ENCODE peak calls at places on chromosomes 2 and 18, in five cellular contexts. I is RPMI7951, H is NCI-H1105, R is NCI-H2081, X is GM04503. Q is an unnamed sample.

GRCh38 chr2:37582371-37582770 is 89.1 kb downstream of the CDC42EP3 start:
- DNase-seq in I (no peak), R (no peak), X (no peak), H (no peak), Q (no peak)

GRCh38 chr2:183284606-183285005 is 160.4 kb downstream of the NUP35 start:
- DNase-seq in I (peak), H (no peak), X (peak), R (no peak), Q (peak)

GRCh38 chr2:170966648-170967396 is 37.8 kb downstream of the GORASP2 start:
- DNase-seq in H (no peak), I (peak), X (no peak), R (no peak), Q (no peak)

GRCh38 chr2:173752152-173752551 is 213.0 kb downstream of the SP3 start:
- DNase-seq in I (no peak), H (no peak), X (no peak), R (peak), Q (no peak)

GRCh38 chr2:60589093-60589492 is 35.6 kb upstream of the BCL11A start:
- DNase-seq in R (no peak), H (no peak), X (no peak), I (no peak), Q (no peak)

GRCh38 chr2:127453392-127454171 is 35.4 kb downstream of the PROC start:
- DNase-seq in I (peak), X (no peak), H (no peak), R (no peak), Q (peak)

GRCh38 chr18:60020107-60020925 is 120.5 kb downstream of the PMAIP1 start:
- DNase-seq in R (no peak), I (no peak), H (no peak), X (peak), Q (no peak)

GRCh38 chr2:238097988-238098853 is 1.9 kb upstream of the ESPNL start:
- DNase-seq in R (no peak), H (no peak), X (no peak), I (peak), Q (peak)

GRCh38 chr18:13565228-13565627 is 161.1 kb downstream of the FAM210A start:
- DNase-seq in I (no peak), H (no peak), R (no peak), X (no peak), Q (no peak)

GRCh38 chr2:190123956-190124355 is 61.4 kb upstream of the MSTN start:
- DNase-seq in I (peak), R (no peak), X (no peak), H (no peak), Q (no peak)

GRCh38 chr2:169734172-169734847 is 678 bp downstream of the KLHL23 start:
- DNase-seq in I (peak), H (peak), X (no peak), R (peak), Q (peak)

GRCh38 chr2:61356958-61357350 is 113.9 kb downstream of the USP34 start:
- DNase-seq in X (peak), R (no peak), I (peak), H (no peak), Q (no peak)

GRCh38 chr2:237208373-237209045 is 122.8 kb downstream of the COPS8 start:
- DNase-seq in R (no peak), I (peak), H (no peak), X (peak), Q (peak)

GRCh38 chr2:96869281-96869823 is 528 bp downstream of the SEMA4C start:
- DNase-seq in I (peak), X (no peak), R (peak), H (no peak), Q (peak)

GRCh38 chr2:187224989-187225388 is 223.1 kb downstream of the CALCRL start:
- DNase-seq in I (no peak), H (no peak), X (no peak), R (no peak), Q (no peak)

GRCh38 chr2:150256746-150257145 is 230.7 kb downstream of the RND3 start:
- DNase-seq in R (no peak), X (no peak), I (no peak), H (no peak), Q (no peak)

GRCh38 chr2:68043719-68044498 is 18.9 kb downstream of the C1D start:
- DNase-seq in X (peak), I (peak), R (no peak), H (no peak), Q (peak)

GRCh38 chr2:3113769-3114168 is 263.8 kb downstream of the EIPR1 start:
- DNase-seq in X (no peak), R (no peak), I (no peak), H (no peak), Q (no peak)

GRCh38 chr18:35289293-35290069 is 548 bp downstream of the ZSCAN30 start:
- DNase-seq in I (peak), X (no peak), H (no peak), R (no peak), Q (no peak)

GRCh38 chr2:235956281-235956970 is 211.8 kb downstream of the GBX2 start:
- DNase-seq in I (no peak), R (no peak), H (no peak), X (no peak), Q (no peak)

GRCh38 chr18:39675358-39675757 is 2109.8 kb upstream of the CELF4 start:
- DNase-seq in H (no peak), R (no peak), X (peak), I (peak), Q (no peak)

GRCh38 chr2:241882090-241882625 is 12.6 kb downstream of the RTP5 start:
- DNase-seq in R (peak), I (peak), X (no peak), H (no peak), Q (no peak)

GRCh38 chr2:10079192-10079930 is 850 bp downstream of the CYS1 start:
- DNase-seq in I (peak), R (peak), H (peak), X (peak), Q (peak)

GRCh38 chr2:53633441-53633840 is 134.2 kb upstream of the CHAC2 start:
- DNase-seq in I (peak), H (no peak), R (peak), X (no peak), Q (peak)

GRCh38 chr2:218569038-218569431 is 396 bp downstream of the CNOT9 start:
- DNase-seq in I (peak), H (no peak), R (no peak), X (no peak), Q (peak)

GRCh38 chr18:55419939-55420664 is 167.9 kb downstream of the TCF4 start:
- DNase-seq in R (no peak), I (peak), H (no peak), X (peak), Q (no peak)

GRCh38 chr2:20427931-20428526 is 18.8 kb upstream of the RHOB start:
- DNase-seq in R (no peak), I (no peak), X (no peak), H (no peak), Q (no peak)

GRCh38 chr2:69790601-69790959 is 38.9 kb upstream of the GMCL1 start:
- DNase-seq in R (no peak), I (no peak), H (no peak), X (no peak), Q (no peak)